ENCODE peak calls at places on chromosomes 7 and 10, in seven cellular contexts. One of them, this sample, is unnamed.

GRCh38 chr10:93006435-93007039 is 54.1 kb upstream of the CYP26C1 start:
- DNase-seq in HCT116: no peak
- DNase-seq in SK-N-SH: peak; percentile 30
- DNase-seq in K562: no peak
- DNase-seq in GM12878: no peak
- DNase-seq in H1: no peak
- DNase-seq in HepG2: peak; percentile 43
- DNase-seq in this sample: peak; percentile 68

GRCh38 chr10:72800000-72800740 is 93.4 kb upstream of the OIT3 start:
- DNase-seq in HCT116: no peak
- DNase-seq in SK-N-SH: peak; percentile 45
- DNase-seq in K562: peak; percentile 17
- DNase-seq in GM12878: no peak
- DNase-seq in H1: no peak
- DNase-seq in HepG2: peak; percentile 78
- DNase-seq in this sample: no peak

GRCh38 chr7:26398436-26399308 is 107.0 kb downstream of the SNX10 start:
- DNase-seq in HCT116: no peak
- DNase-seq in SK-N-SH: peak; percentile 97
- DNase-seq in K562: peak; percentile 83
- DNase-seq in GM12878: peak; percentile 91
- DNase-seq in H1: no peak
- DNase-seq in HepG2: no peak
- DNase-seq in this sample: peak; percentile 81

GRCh38 chr7:29287366-29287765 is 92.8 kb downstream of the CHN2 start:
- DNase-seq in HCT116: peak; percentile 64
- DNase-seq in SK-N-SH: no peak
- DNase-seq in K562: no peak
- DNase-seq in GM12878: no peak
- DNase-seq in H1: no peak
- DNase-seq in HepG2: no peak
- DNase-seq in this sample: no peak

GRCh38 chr7:44738031-44738730 is 10.5 kb upstream of the ZMIZ2 start:
- DNase-seq in HCT116: no peak
- DNase-seq in SK-N-SH: no peak
- DNase-seq in K562: no peak
- DNase-seq in GM12878: no peak
- DNase-seq in H1: no peak
- DNase-seq in HepG2: no peak
- DNase-seq in this sample: no peak

GRCh38 chr7:6533893-6534804 is 17.1 kb downstream of the GRID2IP start:
- DNase-seq in HCT116: no peak
- DNase-seq in SK-N-SH: no peak
- DNase-seq in K562: no peak
- DNase-seq in GM12878: peak; percentile 7
- DNase-seq in H1: no peak
- DNase-seq in HepG2: no peak
- DNase-seq in this sample: no peak

GRCh38 chr7:111138196-111138569 is 47.3 kb downstream of the LRRN3 start:
- DNase-seq in HCT116: peak; percentile 62
- DNase-seq in SK-N-SH: no peak
- DNase-seq in K562: no peak
- DNase-seq in GM12878: peak; percentile 72
- DNase-seq in H1: no peak
- DNase-seq in HepG2: no peak
- DNase-seq in this sample: no peak

GRCh38 chr10:23826399-23826798 is 382.5 kb upstream of the KIAA1217 start:
- DNase-seq in HCT116: no peak
- DNase-seq in SK-N-SH: no peak
- DNase-seq in K562: no peak
- DNase-seq in GM12878: no peak
- DNase-seq in H1: peak; percentile 3
- DNase-seq in HepG2: peak; percentile 13
- DNase-seq in this sample: peak; percentile 30

GRCh38 chr10:129764901-129765663 is 199.0 kb downstream of the EBF3 start:
- DNase-seq in HCT116: no peak
- DNase-seq in SK-N-SH: no peak
- DNase-seq in K562: no peak
- DNase-seq in GM12878: no peak
- DNase-seq in H1: no peak
- DNase-seq in HepG2: no peak
- DNase-seq in this sample: no peak

GRCh38 chr10:113030453-113030852 is 80.4 kb downstream of the TCF7L2 start:
- DNase-seq in HCT116: no peak
- DNase-seq in SK-N-SH: no peak
- DNase-seq in K562: no peak
- DNase-seq in GM12878: no peak
- DNase-seq in H1: no peak
- DNase-seq in HepG2: no peak
- DNase-seq in this sample: no peak

DNA sequence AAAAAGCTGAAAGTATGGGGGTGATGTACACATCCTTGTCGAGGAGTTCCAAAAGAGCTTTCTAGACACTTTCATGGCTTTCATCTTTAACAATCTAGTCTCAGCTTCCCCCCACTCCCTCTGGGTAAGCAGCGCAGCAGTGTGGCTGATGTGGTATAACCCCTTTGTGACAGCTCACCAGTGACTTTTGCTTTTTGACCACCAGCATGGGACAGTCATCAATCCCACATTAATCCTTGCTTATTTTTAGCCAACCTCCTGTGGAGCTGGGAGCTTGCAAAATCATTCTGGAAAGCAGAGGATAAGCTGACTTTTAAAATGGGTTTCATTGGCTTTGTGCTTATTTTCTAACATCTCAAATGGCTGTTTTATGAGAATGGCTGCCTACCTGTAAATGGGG is 272.7 kb downstream of the HDAC9 start:
- DNase-seq in HCT116: no peak
- DNase-seq in SK-N-SH: no peak
- DNase-seq in K562: no peak
- DNase-seq in GM12878: no peak
- DNase-seq in H1: no peak
- DNase-seq in HepG2: no peak
- DNase-seq in this sample: no peak
- TF ChIP-seq JUND in HCT116: no peak
- TF ChIP-seq JUND in SK-N-SH: no peak
- TF ChIP-seq JUND in K562: no peak
- TF ChIP-seq JUND in GM12878: no peak
- TF ChIP-seq JUND in H1: no peak
- TF ChIP-seq JUND in HepG2: no peak
- TF ChIP-seq JUND in this sample: no peak

GRCh38 chr10:100537475-100537874 is 1.7 kb downstream of the HIF1AN start:
- DNase-seq in HCT116: no peak
- DNase-seq in SK-N-SH: no peak
- DNase-seq in K562: no peak
- DNase-seq in GM12878: no peak
- DNase-seq in H1: no peak
- DNase-seq in HepG2: no peak
- DNase-seq in this sample: no peak
- TF ChIP-seq JUND in HCT116: no peak
- TF ChIP-seq JUND in SK-N-SH: no peak
- TF ChIP-seq JUND in K562: no peak
- TF ChIP-seq JUND in GM12878: no peak
- TF ChIP-seq JUND in H1: no peak
- TF ChIP-seq JUND in HepG2: no peak
- TF ChIP-seq JUND in this sample: no peak

GRCh38 chr10:6927001-6927400 is 346.9 kb upstream of the PRKCQ start:
- DNase-seq in HCT116: no peak
- DNase-seq in SK-N-SH: no peak
- DNase-seq in K562: no peak
- DNase-seq in GM12878: no peak
- DNase-seq in H1: no peak
- DNase-seq in HepG2: no peak
- DNase-seq in this sample: no peak
- TF ChIP-seq JUND in HCT116: no peak
- TF ChIP-seq JUND in SK-N-SH: no peak
- TF ChIP-seq JUND in K562: no peak
- TF ChIP-seq JUND in GM12878: no peak
- TF ChIP-seq JUND in H1: no peak
- TF ChIP-seq JUND in HepG2: no peak
- TF ChIP-seq JUND in this sample: no peak

DNA sequence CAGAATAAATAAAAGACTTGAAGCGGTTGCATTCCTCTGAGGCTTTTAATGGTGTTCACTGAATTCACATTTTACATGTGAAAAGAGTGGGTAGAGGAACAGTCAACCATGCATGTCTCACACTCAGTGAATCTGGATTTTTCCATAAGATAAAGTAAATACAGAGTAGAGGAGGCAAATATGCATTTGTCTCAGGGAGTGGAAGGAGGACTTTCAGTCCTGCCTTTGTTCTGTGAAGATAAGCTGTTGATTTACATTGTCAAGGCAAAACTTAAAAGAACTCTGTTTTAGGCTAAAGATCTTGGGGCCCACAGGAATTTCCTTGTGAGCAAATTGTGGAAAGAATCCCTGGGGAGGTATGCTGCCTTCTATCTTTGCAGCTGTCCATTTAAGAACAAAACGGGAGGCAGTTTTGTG is 825.3 kb upstream of the MBL2 start:
- DNase-seq in HCT116: no peak
- DNase-seq in SK-N-SH: no peak
- DNase-seq in K562: no peak
- DNase-seq in GM12878: no peak
- DNase-seq in H1: peak; percentile 69
- DNase-seq in HepG2: no peak
- DNase-seq in this sample: no peak
- TF ChIP-seq JUND in HCT116: no peak
- TF ChIP-seq JUND in SK-N-SH: no peak
- TF ChIP-seq JUND in K562: no peak
- TF ChIP-seq JUND in GM12878: no peak
- TF ChIP-seq JUND in H1: no peak
- TF ChIP-seq JUND in HepG2: no peak
- TF ChIP-seq JUND in this sample: no peak

DNA sequence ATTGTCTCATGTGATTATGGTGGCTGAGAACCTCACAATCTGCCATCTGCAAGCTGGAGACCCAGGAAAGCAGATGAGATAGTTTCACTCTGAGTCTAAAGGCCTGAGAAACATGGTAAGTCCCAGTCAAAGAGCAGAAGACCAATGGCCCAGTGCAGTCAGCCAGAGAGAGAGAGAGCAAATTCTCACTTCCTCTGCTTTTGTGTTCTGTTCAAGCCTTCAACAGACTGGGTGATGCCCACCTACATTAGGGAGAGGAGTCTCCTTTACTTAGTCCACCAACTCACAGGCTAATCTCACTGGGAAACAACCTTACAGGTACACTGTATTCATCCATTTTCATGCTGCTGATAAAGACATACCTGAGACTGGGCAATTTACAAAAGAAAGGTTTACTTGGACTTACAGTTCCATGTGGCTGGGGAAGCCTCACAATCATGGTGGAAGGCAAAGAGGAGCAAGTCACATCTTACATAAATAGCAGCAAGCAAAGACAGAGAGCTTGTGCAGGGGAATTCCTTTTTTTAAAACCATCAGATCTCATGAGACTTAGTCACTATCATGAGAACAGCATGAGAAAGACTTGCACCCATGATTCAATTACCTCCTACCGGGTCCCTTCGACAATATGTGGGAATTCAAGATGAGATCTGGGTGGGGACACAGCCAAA is 4.7 kb upstream of the FRMPD2 start:
- DNase-seq in HCT116: no peak
- DNase-seq in SK-N-SH: no peak
- DNase-seq in K562: no peak
- DNase-seq in GM12878: peak; percentile 99
- DNase-seq in H1: no peak
- DNase-seq in HepG2: no peak
- DNase-seq in this sample: no peak
- TF ChIP-seq JUND in HCT116: no peak
- TF ChIP-seq JUND in SK-N-SH: no peak
- TF ChIP-seq JUND in K562: no peak
- TF ChIP-seq JUND in GM12878: peak; percentile 83
- TF ChIP-seq JUND in H1: no peak
- TF ChIP-seq JUND in HepG2: no peak
- TF ChIP-seq JUND in this sample: no peak

DNA sequence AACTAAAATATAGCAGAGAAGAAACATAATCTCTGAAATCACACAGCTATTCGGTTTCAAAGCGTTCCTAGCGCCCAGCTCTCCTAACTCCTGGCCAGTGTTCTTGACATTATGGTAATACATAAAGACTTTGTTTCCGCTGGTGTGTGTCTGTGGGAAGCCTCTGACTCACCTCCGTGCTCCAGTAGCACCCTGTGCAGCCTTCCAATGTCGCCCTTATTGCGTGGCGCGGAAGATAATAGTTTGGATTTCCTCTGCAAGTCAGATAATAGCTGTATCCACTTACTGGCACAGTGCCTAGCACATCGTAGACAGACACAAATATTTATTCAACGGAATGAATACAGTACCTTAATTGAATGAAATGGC is 570 bp downstream of the BMS1 start:
- DNase-seq in HCT116: no peak
- DNase-seq in SK-N-SH: no peak
- DNase-seq in K562: no peak
- DNase-seq in GM12878: no peak
- DNase-seq in H1: no peak
- DNase-seq in HepG2: peak; percentile 16
- DNase-seq in this sample: peak; percentile 39
- TF ChIP-seq JUND in HCT116: no peak
- TF ChIP-seq JUND in SK-N-SH: no peak
- TF ChIP-seq JUND in K562: no peak
- TF ChIP-seq JUND in GM12878: no peak
- TF ChIP-seq JUND in H1: no peak
- TF ChIP-seq JUND in HepG2: no peak
- TF ChIP-seq JUND in this sample: no peak

GRCh38 chr7:149670288-149670687 is 103.1 kb downstream of the ZNF467 start:
- DNase-seq in HCT116: no peak
- DNase-seq in SK-N-SH: peak; percentile 64
- DNase-seq in K562: no peak
- DNase-seq in GM12878: no peak
- DNase-seq in H1: no peak
- DNase-seq in HepG2: no peak
- DNase-seq in this sample: peak; percentile 32

GRCh38 chr7:149664666-149665065 is 108.7 kb downstream of the ZNF467 start:
- DNase-seq in HCT116: peak; percentile 13
- DNase-seq in SK-N-SH: no peak
- DNase-seq in K562: no peak
- DNase-seq in GM12878: no peak
- DNase-seq in H1: no peak
- DNase-seq in HepG2: no peak
- DNase-seq in this sample: no peak

GRCh38 chr7:149666360-149666905 is 107.0 kb downstream of the ZNF467 start:
- DNase-seq in HCT116: no peak
- DNase-seq in SK-N-SH: no peak
- DNase-seq in K562: no peak
- DNase-seq in GM12878: no peak
- DNase-seq in H1: no peak
- DNase-seq in HepG2: no peak
- DNase-seq in this sample: no peak

GRCh38 chr7:149673006-149673405 is 100.4 kb downstream of the ZNF467 start:
- DNase-seq in HCT116: no peak
- DNase-seq in SK-N-SH: no peak
- DNase-seq in K562: no peak
- DNase-seq in GM12878: no peak
- DNase-seq in H1: no peak
- DNase-seq in HepG2: no peak
- DNase-seq in this sample: no peak

GRCh38 chr7:149669121-149669818 is 104.1 kb downstream of the ZNF467 start:
- DNase-seq in HCT116: peak; percentile 51
- DNase-seq in SK-N-SH: no peak
- DNase-seq in K562: no peak
- DNase-seq in GM12878: no peak
- DNase-seq in H1: no peak
- DNase-seq in HepG2: peak; percentile 7
- DNase-seq in this sample: no peak
- TF ChIP-seq JUND in HCT116: no peak
- TF ChIP-seq JUND in SK-N-SH: no peak
- TF ChIP-seq JUND in K562: no peak
- TF ChIP-seq JUND in GM12878: no peak
- TF ChIP-seq JUND in H1: no peak
- TF ChIP-seq JUND in HepG2: no peak
- TF ChIP-seq JUND in this sample: no peak

This sample was measured in T47D.